ENCODE peak calls at places on chromosomes 4 and X, in five cellular contexts. One of them, this sample, is unnamed.

GRCh38 chr4:2891294-2891693 is 47.6 kb downstream of the ADD1 start:
- DNase-seq in fibroblast of mammary gland: peak; percentile 71
- DNase-seq in HEK293T: no peak
- DNase-seq in activated CD4-positive, alpha-beta T cell treated with anti-CD3 and anti-CD28 coated beads, Interleukin-2, amount 10 ng/mL, durations not matched to agents 7 days and 5 days: no peak
- DNase-seq in stimulated activated CD4-positive, alpha-beta T cell treated with anti-CD3 and anti-CD28 coated beads, Interleukin-2, amount 100 ng/mL, for 24 hours: no peak
- DNase-seq in this sample: no peak

GRCh38 chrX:13126785-13127184 is 82.4 kb upstream of the FAM9C start:
- DNase-seq in stimulated activated CD4-positive, alpha-beta T cell treated with anti-CD3 and anti-CD28 coated beads, Interleukin-2, amount 100 ng/mL, for 24 hours: no peak
- DNase-seq in activated CD4-positive, alpha-beta T cell treated with anti-CD3 and anti-CD28 coated beads, Interleukin-2, amount 10 ng/mL, durations not matched to agents 7 days and 5 days: no peak
- DNase-seq in fibroblast of mammary gland: peak; percentile 33
- DNase-seq in HEK293T: peak; percentile 15
- DNase-seq in this sample: no peak

GRCh38 chr4:72112514-72113156 is 80.8 kb downstream of the NPFFR2 start:
- DNase-seq in activated CD4-positive, alpha-beta T cell treated with anti-CD3 and anti-CD28 coated beads, Interleukin-2, amount 10 ng/mL, durations not matched to agents 7 days and 5 days: peak; percentile 13
- DNase-seq in fibroblast of mammary gland: peak; percentile 91
- DNase-seq in HEK293T: no peak
- DNase-seq in stimulated activated CD4-positive, alpha-beta T cell treated with anti-CD3 and anti-CD28 coated beads, Interleukin-2, amount 100 ng/mL, for 24 hours: no peak
- DNase-seq in this sample: no peak

GRCh38 chrX:17738002-17738713 is 865 bp downstream of the SCML1 start:
- DNase-seq in stimulated activated CD4-positive, alpha-beta T cell treated with anti-CD3 and anti-CD28 coated beads, Interleukin-2, amount 100 ng/mL, for 24 hours: peak; percentile 23
- DNase-seq in activated CD4-positive, alpha-beta T cell treated with anti-CD3 and anti-CD28 coated beads, Interleukin-2, amount 10 ng/mL, durations not matched to agents 7 days and 5 days: peak; percentile 56
- DNase-seq in fibroblast of mammary gland: peak; percentile 29
- DNase-seq in HEK293T: peak; percentile 16
- DNase-seq in this sample: no peak

GRCh38 chr4:114180481-114180880 is 201.0 kb upstream of the ARSJ start:
- DNase-seq in HEK293T: peak; percentile 59
- DNase-seq in fibroblast of mammary gland: peak; percentile 90
- DNase-seq in activated CD4-positive, alpha-beta T cell treated with anti-CD3 and anti-CD28 coated beads, Interleukin-2, amount 10 ng/mL, durations not matched to agents 7 days and 5 days: peak; percentile 9
- DNase-seq in stimulated activated CD4-positive, alpha-beta T cell treated with anti-CD3 and anti-CD28 coated beads, Interleukin-2, amount 100 ng/mL, for 24 hours: peak; percentile 32
- DNase-seq in this sample: peak; percentile 39

GRCh38 chrX:133482345-133483041 is 67.2 kb upstream of the GPC4 start:
- DNase-seq in activated CD4-positive, alpha-beta T cell treated with anti-CD3 and anti-CD28 coated beads, Interleukin-2, amount 10 ng/mL, durations not matched to agents 7 days and 5 days: no peak
- DNase-seq in stimulated activated CD4-positive, alpha-beta T cell treated with anti-CD3 and anti-CD28 coated beads, Interleukin-2, amount 100 ng/mL, for 24 hours: no peak
- DNase-seq in fibroblast of mammary gland: peak; percentile 85
- DNase-seq in HEK293T: no peak
- DNase-seq in this sample: no peak

GRCh38 chr4:168631241-168632151 is 134.6 kb downstream of the PALLD start:
- DNase-seq in HEK293T: peak; percentile 71
- DNase-seq in fibroblast of mammary gland: peak; percentile 38
- DNase-seq in stimulated activated CD4-positive, alpha-beta T cell treated with anti-CD3 and anti-CD28 coated beads, Interleukin-2, amount 100 ng/mL, for 24 hours: no peak
- DNase-seq in activated CD4-positive, alpha-beta T cell treated with anti-CD3 and anti-CD28 coated beads, Interleukin-2, amount 10 ng/mL, durations not matched to agents 7 days and 5 days: no peak
- DNase-seq in this sample: no peak

GRCh38 chr4:142840516-142841123 is 5.5 kb downstream of the INPP4B start:
- DNase-seq in stimulated activated CD4-positive, alpha-beta T cell treated with anti-CD3 and anti-CD28 coated beads, Interleukin-2, amount 100 ng/mL, for 24 hours: no peak
- DNase-seq in activated CD4-positive, alpha-beta T cell treated with anti-CD3 and anti-CD28 coated beads, Interleukin-2, amount 10 ng/mL, durations not matched to agents 7 days and 5 days: peak; percentile 29
- DNase-seq in HEK293T: no peak
- DNase-seq in fibroblast of mammary gland: peak; percentile 70
- DNase-seq in this sample: peak; percentile 4

GRCh38 chrX:110915120-110915519 is 119.5 kb upstream of the CHRDL1 start:
- DNase-seq in HEK293T: no peak
- DNase-seq in activated CD4-positive, alpha-beta T cell treated with anti-CD3 and anti-CD28 coated beads, Interleukin-2, amount 10 ng/mL, durations not matched to agents 7 days and 5 days: no peak
- DNase-seq in fibroblast of mammary gland: peak; percentile 93
- DNase-seq in stimulated activated CD4-positive, alpha-beta T cell treated with anti-CD3 and anti-CD28 coated beads, Interleukin-2, amount 100 ng/mL, for 24 hours: no peak
- DNase-seq in this sample: no peak

GRCh38 chr4:7192252-7193039 is at the start of gene SORCS2:
- DNase-seq in HEK293T: peak; percentile 89
- DNase-seq in stimulated activated CD4-positive, alpha-beta T cell treated with anti-CD3 and anti-CD28 coated beads, Interleukin-2, amount 100 ng/mL, for 24 hours: peak; percentile 50
- DNase-seq in fibroblast of mammary gland: peak; percentile 40
- DNase-seq in activated CD4-positive, alpha-beta T cell treated with anti-CD3 and anti-CD28 coated beads, Interleukin-2, amount 10 ng/mL, durations not matched to agents 7 days and 5 days: peak; percentile 36
- DNase-seq in this sample: no peak

GRCh38 chr4:137420901-137421384 is 111.4 kb downstream of the PCDH18 start:
- DNase-seq in activated CD4-positive, alpha-beta T cell treated with anti-CD3 and anti-CD28 coated beads, Interleukin-2, amount 10 ng/mL, durations not matched to agents 7 days and 5 days: no peak
- DNase-seq in fibroblast of mammary gland: no peak
- DNase-seq in stimulated activated CD4-positive, alpha-beta T cell treated with anti-CD3 and anti-CD28 coated beads, Interleukin-2, amount 100 ng/mL, for 24 hours: no peak
- DNase-seq in HEK293T: no peak
- DNase-seq in this sample: no peak

GRCh38 chrX:13428055-13428786 is 108.4 kb upstream of the ATXN3L start:
- DNase-seq in fibroblast of mammary gland: peak; percentile 92
- DNase-seq in stimulated activated CD4-positive, alpha-beta T cell treated with anti-CD3 and anti-CD28 coated beads, Interleukin-2, amount 100 ng/mL, for 24 hours: peak; percentile 16
- DNase-seq in activated CD4-positive, alpha-beta T cell treated with anti-CD3 and anti-CD28 coated beads, Interleukin-2, amount 10 ng/mL, durations not matched to agents 7 days and 5 days: no peak
- DNase-seq in HEK293T: no peak
- DNase-seq in this sample: peak; percentile 36

GRCh38 chr4:109352941-109353340 is 50.5 kb upstream of the COL25A1 start:
- DNase-seq in stimulated activated CD4-positive, alpha-beta T cell treated with anti-CD3 and anti-CD28 coated beads, Interleukin-2, amount 100 ng/mL, for 24 hours: no peak
- DNase-seq in activated CD4-positive, alpha-beta T cell treated with anti-CD3 and anti-CD28 coated beads, Interleukin-2, amount 10 ng/mL, durations not matched to agents 7 days and 5 days: no peak
- DNase-seq in HEK293T: no peak
- DNase-seq in fibroblast of mammary gland: no peak
- DNase-seq in this sample: no peak

GRCh38 chr4:39227906-39228305 is 45.6 kb downstream of the WDR19 start:
- DNase-seq in activated CD4-positive, alpha-beta T cell treated with anti-CD3 and anti-CD28 coated beads, Interleukin-2, amount 10 ng/mL, durations not matched to agents 7 days and 5 days: no peak
- DNase-seq in stimulated activated CD4-positive, alpha-beta T cell treated with anti-CD3 and anti-CD28 coated beads, Interleukin-2, amount 100 ng/mL, for 24 hours: no peak
- DNase-seq in fibroblast of mammary gland: no peak
- DNase-seq in HEK293T: no peak
- DNase-seq in this sample: peak; percentile 17

GRCh38 chr4:157045507-157046127 is 30.3 kb upstream of the GLRB start:
- DNase-seq in activated CD4-positive, alpha-beta T cell treated with anti-CD3 and anti-CD28 coated beads, Interleukin-2, amount 10 ng/mL, durations not matched to agents 7 days and 5 days: no peak
- DNase-seq in stimulated activated CD4-positive, alpha-beta T cell treated with anti-CD3 and anti-CD28 coated beads, Interleukin-2, amount 100 ng/mL, for 24 hours: no peak
- DNase-seq in fibroblast of mammary gland: peak; percentile 81
- DNase-seq in HEK293T: peak; percentile 68
- DNase-seq in this sample: peak; percentile 46

GRCh38 chr4:42066402-42066801 is 76.1 kb downstream of the SLC30A9 start:
- DNase-seq in activated CD4-positive, alpha-beta T cell treated with anti-CD3 and anti-CD28 coated beads, Interleukin-2, amount 10 ng/mL, durations not matched to agents 7 days and 5 days: no peak
- DNase-seq in HEK293T: no peak
- DNase-seq in fibroblast of mammary gland: no peak
- DNase-seq in stimulated activated CD4-positive, alpha-beta T cell treated with anti-CD3 and anti-CD28 coated beads, Interleukin-2, amount 100 ng/mL, for 24 hours: no peak
- DNase-seq in this sample: no peak

GRCh38 chr4:85762204-85762884 is 287.4 kb downstream of the ARHGAP24 start:
- DNase-seq in HEK293T: no peak
- DNase-seq in fibroblast of mammary gland: peak; percentile 93
- DNase-seq in activated CD4-positive, alpha-beta T cell treated with anti-CD3 and anti-CD28 coated beads, Interleukin-2, amount 10 ng/mL, durations not matched to agents 7 days and 5 days: no peak
- DNase-seq in stimulated activated CD4-positive, alpha-beta T cell treated with anti-CD3 and anti-CD28 coated beads, Interleukin-2, amount 100 ng/mL, for 24 hours: no peak
- DNase-seq in this sample: peak; percentile 96

GRCh38 chr4:4712800-4713528 is 146.5 kb upstream of the MSX1 start:
- DNase-seq in fibroblast of mammary gland: peak; percentile 5
- DNase-seq in activated CD4-positive, alpha-beta T cell treated with anti-CD3 and anti-CD28 coated beads, Interleukin-2, amount 10 ng/mL, durations not matched to agents 7 days and 5 days: no peak
- DNase-seq in stimulated activated CD4-positive, alpha-beta T cell treated with anti-CD3 and anti-CD28 coated beads, Interleukin-2, amount 100 ng/mL, for 24 hours: no peak
- DNase-seq in HEK293T: no peak
- DNase-seq in this sample: no peak

GRCh38 chrX:154398668-154399526 is 720 bp downstream of the RPL10 start:
- DNase-seq in HEK293T: peak; percentile 68
- DNase-seq in activated CD4-positive, alpha-beta T cell treated with anti-CD3 and anti-CD28 coated beads, Interleukin-2, amount 10 ng/mL, durations not matched to agents 7 days and 5 days: peak; percentile 89
- DNase-seq in fibroblast of mammary gland: peak; percentile 74
- DNase-seq in stimulated activated CD4-positive, alpha-beta T cell treated with anti-CD3 and anti-CD28 coated beads, Interleukin-2, amount 100 ng/mL, for 24 hours: peak; percentile 82
- DNase-seq in this sample: no peak

GRCh38 chr4:71368906-71369305 is 30.1 kb downstream of the SLC4A4 start:
- DNase-seq in fibroblast of mammary gland: no peak
- DNase-seq in HEK293T: no peak
- DNase-seq in activated CD4-positive, alpha-beta T cell treated with anti-CD3 and anti-CD28 coated beads, Interleukin-2, amount 10 ng/mL, durations not matched to agents 7 days and 5 days: no peak
- DNase-seq in stimulated activated CD4-positive, alpha-beta T cell treated with anti-CD3 and anti-CD28 coated beads, Interleukin-2, amount 100 ng/mL, for 24 hours: no peak
- DNase-seq in this sample: no peak

GRCh38 chr4:127047930-127048329 is 584.8 kb upstream of the INTU start:
- DNase-seq in activated CD4-positive, alpha-beta T cell treated with anti-CD3 and anti-CD28 coated beads, Interleukin-2, amount 10 ng/mL, durations not matched to agents 7 days and 5 days: no peak
- DNase-seq in stimulated activated CD4-positive, alpha-beta T cell treated with anti-CD3 and anti-CD28 coated beads, Interleukin-2, amount 100 ng/mL, for 24 hours: no peak
- DNase-seq in fibroblast of mammary gland: no peak
- DNase-seq in HEK293T: no peak
- DNase-seq in this sample: no peak

GRCh38 chr4:39631700-39632079 is 7.0 kb downstream of the SMIM14 start:
- DNase-seq in stimulated activated CD4-positive, alpha-beta T cell treated with anti-CD3 and anti-CD28 coated beads, Interleukin-2, amount 100 ng/mL, for 24 hours: no peak
- DNase-seq in fibroblast of mammary gland: no peak
- DNase-seq in HEK293T: no peak
- DNase-seq in activated CD4-positive, alpha-beta T cell treated with anti-CD3 and anti-CD28 coated beads, Interleukin-2, amount 10 ng/mL, durations not matched to agents 7 days and 5 days: no peak
- DNase-seq in this sample: no peak

GRCh38 chrX:108087792-108088191 is 3.5 kb downstream of the PSMD10 start:
- DNase-seq in fibroblast of mammary gland: no peak
- DNase-seq in HEK293T: no peak
- DNase-seq in stimulated activated CD4-positive, alpha-beta T cell treated with anti-CD3 and anti-CD28 coated beads, Interleukin-2, amount 100 ng/mL, for 24 hours: no peak
- DNase-seq in activated CD4-positive, alpha-beta T cell treated with anti-CD3 and anti-CD28 coated beads, Interleukin-2, amount 10 ng/mL, durations not matched to agents 7 days and 5 days: no peak
- DNase-seq in this sample: no peak

GRCh38 chr4:61911313-61911756 is 711.2 kb downstream of the ADGRL3 start:
- DNase-seq in activated CD4-positive, alpha-beta T cell treated with anti-CD3 and anti-CD28 coated beads, Interleukin-2, amount 10 ng/mL, durations not matched to agents 7 days and 5 days: no peak
- DNase-seq in stimulated activated CD4-positive, alpha-beta T cell treated with anti-CD3 and anti-CD28 coated beads, Interleukin-2, amount 100 ng/mL, for 24 hours: no peak
- DNase-seq in fibroblast of mammary gland: no peak
- DNase-seq in HEK293T: no peak
- DNase-seq in this sample: no peak

GRCh38 chr4:158172558-158173258 is at the start of gene GASK1B:
- DNase-seq in activated CD4-positive, alpha-beta T cell treated with anti-CD3 and anti-CD28 coated beads, Interleukin-2, amount 10 ng/mL, durations not matched to agents 7 days and 5 days: peak; percentile 11
- DNase-seq in HEK293T: peak; percentile 37
- DNase-seq in stimulated activated CD4-positive, alpha-beta T cell treated with anti-CD3 and anti-CD28 coated beads, Interleukin-2, amount 100 ng/mL, for 24 hours: no peak
- DNase-seq in fibroblast of mammary gland: peak; percentile 72
- DNase-seq in this sample: no peak

GRCh38 chr4:79241846-79242245 is 84.0 kb downstream of the NAA11 start:
- DNase-seq in HEK293T: peak; percentile 15
- DNase-seq in activated CD4-positive, alpha-beta T cell treated with anti-CD3 and anti-CD28 coated beads, Interleukin-2, amount 10 ng/mL, durations not matched to agents 7 days and 5 days: no peak
- DNase-seq in stimulated activated CD4-positive, alpha-beta T cell treated with anti-CD3 and anti-CD28 coated beads, Interleukin-2, amount 100 ng/mL, for 24 hours: no peak
- DNase-seq in fibroblast of mammary gland: peak; percentile 53
- DNase-seq in this sample: no peak

GRCh38 chr4:162782778-162783507 is 383.7 kb downstream of the NAF1 start:
- DNase-seq in stimulated activated CD4-positive, alpha-beta T cell treated with anti-CD3 and anti-CD28 coated beads, Interleukin-2, amount 100 ng/mL, for 24 hours: no peak
- DNase-seq in activated CD4-positive, alpha-beta T cell treated with anti-CD3 and anti-CD28 coated beads, Interleukin-2, amount 10 ng/mL, durations not matched to agents 7 days and 5 days: no peak
- DNase-seq in fibroblast of mammary gland: no peak
- DNase-seq in HEK293T: no peak
- DNase-seq in this sample: no peak

GRCh38 chr4:105198541-105198940 is 51.9 kb downstream of the TET2 start:
- DNase-seq in activated CD4-positive, alpha-beta T cell treated with anti-CD3 and anti-CD28 coated beads, Interleukin-2, amount 10 ng/mL, durations not matched to agents 7 days and 5 days: no peak
- DNase-seq in stimulated activated CD4-positive, alpha-beta T cell treated with anti-CD3 and anti-CD28 coated beads, Interleukin-2, amount 100 ng/mL, for 24 hours: no peak
- DNase-seq in fibroblast of mammary gland: peak; percentile 37
- DNase-seq in HEK293T: no peak
- DNase-seq in this sample: no peak

GRCh38 chrX:13432376-13432775 is 112.5 kb upstream of the ATXN3L start:
- DNase-seq in fibroblast of mammary gland: peak; percentile 98
- DNase-seq in stimulated activated CD4-positive, alpha-beta T cell treated with anti-CD3 and anti-CD28 coated beads, Interleukin-2, amount 100 ng/mL, for 24 hours: no peak
- DNase-seq in activated CD4-positive, alpha-beta T cell treated with anti-CD3 and anti-CD28 coated beads, Interleukin-2, amount 10 ng/mL, durations not matched to agents 7 days and 5 days: no peak
- DNase-seq in HEK293T: no peak
- DNase-seq in this sample: peak; percentile 75

GRCh38 chr4:159229164-159229563 is 126.3 kb downstream of the RAPGEF2 start:
- DNase-seq in activated CD4-positive, alpha-beta T cell treated with anti-CD3 and anti-CD28 coated beads, Interleukin-2, amount 10 ng/mL, durations not matched to agents 7 days and 5 days: no peak
- DNase-seq in fibroblast of mammary gland: no peak
- DNase-seq in stimulated activated CD4-positive, alpha-beta T cell treated with anti-CD3 and anti-CD28 coated beads, Interleukin-2, amount 100 ng/mL, for 24 hours: no peak
- DNase-seq in HEK293T: no peak
- DNase-seq in this sample: no peak

GRCh38 chr4:122015203-122015602 is 63.3 kb upstream of the TRPC3 start:
- DNase-seq in stimulated activated CD4-positive, alpha-beta T cell treated with anti-CD3 and anti-CD28 coated beads, Interleukin-2, amount 100 ng/mL, for 24 hours: no peak
- DNase-seq in activated CD4-positive, alpha-beta T cell treated with anti-CD3 and anti-CD28 coated beads, Interleukin-2, amount 10 ng/mL, durations not matched to agents 7 days and 5 days: no peak
- DNase-seq in HEK293T: no peak
- DNase-seq in fibroblast of mammary gland: no peak
- DNase-seq in this sample: no peak

GRCh38 chrX:96924581-96924980 is 40.9 kb downstream of the RPA4 start:
- DNase-seq in stimulated activated CD4-positive, alpha-beta T cell treated with anti-CD3 and anti-CD28 coated beads, Interleukin-2, amount 100 ng/mL, for 24 hours: no peak
- DNase-seq in activated CD4-positive, alpha-beta T cell treated with anti-CD3 and anti-CD28 coated beads, Interleukin-2, amount 10 ng/mL, durations not matched to agents 7 days and 5 days: no peak
- DNase-seq in HEK293T: no peak
- DNase-seq in fibroblast of mammary gland: no peak
- DNase-seq in this sample: peak; percentile 52

GRCh38 chr4:81565137-81565870 is 93.6 kb upstream of the RASGEF1B start:
- DNase-seq in activated CD4-positive, alpha-beta T cell treated with anti-CD3 and anti-CD28 coated beads, Interleukin-2, amount 10 ng/mL, durations not matched to agents 7 days and 5 days: no peak
- DNase-seq in stimulated activated CD4-positive, alpha-beta T cell treated with anti-CD3 and anti-CD28 coated beads, Interleukin-2, amount 100 ng/mL, for 24 hours: no peak
- DNase-seq in fibroblast of mammary gland: peak; percentile 35
- DNase-seq in HEK293T: peak; percentile 10
- DNase-seq in this sample: no peak

GRCh38 chr4:25223770-25224375 is 10.0 kb upstream of the PI4K2B start:
- DNase-seq in HEK293T: no peak
- DNase-seq in fibroblast of mammary gland: peak; percentile 48
- DNase-seq in stimulated activated CD4-positive, alpha-beta T cell treated with anti-CD3 and anti-CD28 coated beads, Interleukin-2, amount 100 ng/mL, for 24 hours: peak; percentile 24
- DNase-seq in activated CD4-positive, alpha-beta T cell treated with anti-CD3 and anti-CD28 coated beads, Interleukin-2, amount 10 ng/mL, durations not matched to agents 7 days and 5 days: peak; percentile 13
- DNase-seq in this sample: no peak

GRCh38 chr4:4260185-4260751 is 12.2 kb upstream of the TMEM128 start:
- DNase-seq in HEK293T: peak; percentile 55
- DNase-seq in fibroblast of mammary gland: peak; percentile 65
- DNase-seq in stimulated activated CD4-positive, alpha-beta T cell treated with anti-CD3 and anti-CD28 coated beads, Interleukin-2, amount 100 ng/mL, for 24 hours: no peak
- DNase-seq in activated CD4-positive, alpha-beta T cell treated with anti-CD3 and anti-CD28 coated beads, Interleukin-2, amount 10 ng/mL, durations not matched to agents 7 days and 5 days: peak; percentile 43
- DNase-seq in this sample: peak; percentile 60

GRCh38 chrX:49192722-49193328 is 6.7 kb upstream of the PRICKLE3 start:
- DNase-seq in fibroblast of mammary gland: peak; percentile 45
- DNase-seq in stimulated activated CD4-positive, alpha-beta T cell treated with anti-CD3 and anti-CD28 coated beads, Interleukin-2, amount 100 ng/mL, for 24 hours: peak; percentile 32
- DNase-seq in HEK293T: peak; percentile 46
- DNase-seq in activated CD4-positive, alpha-beta T cell treated with anti-CD3 and anti-CD28 coated beads, Interleukin-2, amount 10 ng/mL, durations not matched to agents 7 days and 5 days: peak; percentile 46
- DNase-seq in this sample: no peak

GRCh38 chrX:103157511-103158316 is 57.2 kb upstream of the BEX4 start:
- DNase-seq in HEK293T: peak; percentile 62
- DNase-seq in activated CD4-positive, alpha-beta T cell treated with anti-CD3 and anti-CD28 coated beads, Interleukin-2, amount 10 ng/mL, durations not matched to agents 7 days and 5 days: peak; percentile 6
- DNase-seq in stimulated activated CD4-positive, alpha-beta T cell treated with anti-CD3 and anti-CD28 coated beads, Interleukin-2, amount 100 ng/mL, for 24 hours: peak; percentile 22
- DNase-seq in fibroblast of mammary gland: peak; percentile 55
- DNase-seq in this sample: no peak

GRCh38 chrX:72054776-72055495 is 76.8 kb downstream of the RTL5 start:
- DNase-seq in activated CD4-positive, alpha-beta T cell treated with anti-CD3 and anti-CD28 coated beads, Interleukin-2, amount 10 ng/mL, durations not matched to agents 7 days and 5 days: no peak
- DNase-seq in fibroblast of mammary gland: no peak
- DNase-seq in stimulated activated CD4-positive, alpha-beta T cell treated with anti-CD3 and anti-CD28 coated beads, Interleukin-2, amount 100 ng/mL, for 24 hours: no peak
- DNase-seq in HEK293T: no peak
- DNase-seq in this sample: no peak

This sample was measured in pulmonary artery endothelial cell.